ENCODE peak calls at places on chromosomes 6 and 20, in four cellular contexts. F, R, L and J are unnamed samples.

GRCh38 chr20:2136275-2136674 is 34.6 kb downstream of the STK35 start:
- DNase-seq in F (no peak), R (no peak), L (no peak), J (no peak)

GRCh38 chr6:4809999-4810918 is 34.1 kb downstream of the CDYL start:
- DNase-seq in F (no peak), R (no peak), L (no peak), J (no peak)

GRCh38 chr6:155245871-155246270 is 17.9 kb upstream of the CLDN20 start:
- DNase-seq in F (no peak), R (no peak), L (no peak), J (no peak)

GRCh38 chr6:47792216-47792733 is 10.4 kb downstream of the OPN5 start:
- DNase-seq in F (no peak), R (no peak), L (no peak), J (no peak)

GRCh38 chr6:116363759-116364158 is 7.0 kb upstream of the DSE start:
- DNase-seq in F (no peak), R (no peak), L (no peak), J (peak; percentile 35)

GRCh38 chr6:3428247-3428646 is 28.6 kb downstream of the SLC22A23 start:
- DNase-seq in F (no peak), R (no peak), L (no peak), J (no peak)

GRCh38 chr20:62780696-62781095 is 15.6 kb upstream of the MRGBP start:
- DNase-seq in F (no peak), R (no peak), L (no peak), J (no peak)

GRCh38 chr6:55868910-55869479 is 6.4 kb downstream of the BMP5 start:
- DNase-seq in F (no peak), R (no peak), L (no peak), J (no peak)

GRCh38 chr6:40535784-40536380 is 51.3 kb downstream of the LRFN2 start:
- DNase-seq in F (no peak), R (no peak), L (no peak), J (no peak)

GRCh38 chr6:163427498-163428254 is 13.2 kb downstream of the QKI start:
- DNase-seq in F (no peak), R (no peak), L (peak; percentile 53), J (peak; percentile 32)

GRCh38 chr20:44727039-44727438 is 11.9 kb downstream of the CCN5 start:
- DNase-seq in F (no peak), R (no peak), L (no peak), J (no peak)